ENCODE peak calls at places on chromosomes 6 and 20, in eight cellular contexts. K, H, C, Z, D, E, F and R are unnamed samples.

GRCh38 chr20:63738687-63739128 is 868 bp upstream of the SLC2A4RG start:
- DNase-seq in K (peak; percentile 37), H (no peak), C (no peak), Z (peak; percentile 82), D (no peak), E (no peak), F (peak; percentile 71), R (no peak)

GRCh38 chr6:168439791-168440491 is 1.0 kb upstream of the SMOC2 start:
- DNase-seq in K (no peak), H (no peak), C (no peak), Z (no peak), D (no peak), E (no peak), F (no peak), R (no peak)

GRCh38 chr6:12504325-12504966 is 212.1 kb upstream of the PHACTR1 start:
- DNase-seq in K (no peak), H (peak; percentile 38), C (no peak), Z (peak; percentile 74), D (no peak), E (peak; percentile 7), F (no peak), R (no peak)

GRCh38 chr20:40651121-40651520 is 37.9 kb downstream of the MAFB start:
- DNase-seq in K (no peak), H (peak; percentile 76), C (no peak), Z (no peak), D (peak; percentile 14), E (no peak), F (no peak), R (no peak)

GRCh38 chr20:25195962-25196700 is 619 bp downstream of the ENTPD6 start:
- DNase-seq in K (peak; percentile 46), H (peak; percentile 49), C (no peak), Z (peak; percentile 68), D (no peak), E (no peak), F (no peak), R (no peak)

GRCh38 chr6:98530732-98531131 is 303.6 kb upstream of the POU3F2 start:
- DNase-seq in K (no peak), H (no peak), C (no peak), Z (no peak), D (no peak), E (no peak), F (no peak), R (no peak)

GRCh38 chr20:41935259-41935791 is 317.1 kb upstream of the CHD6 start:
- DNase-seq in K (no peak), H (no peak), C (no peak), Z (no peak), D (no peak), E (no peak), F (no peak), R (no peak)

GRCh38 chr20:38766071-38766470 is 17.8 kb downstream of the ACTR5 start:
- DNase-seq in K (no peak), H (no peak), C (no peak), Z (no peak), D (no peak), E (no peak), F (no peak), R (no peak)

GRCh38 chr20:35773154-35773751 is 1.4 kb downstream of the PHF20 start:
- DNase-seq in K (peak; percentile 28), H (peak; percentile 30), C (no peak), Z (peak; percentile 23), D (no peak), E (no peak), F (no peak), R (no peak)

GRCh38 chr20:18443841-18444240 is 23.0 kb downstream of the DZANK1 start:
- DNase-seq in K (no peak), H (peak; percentile 13), C (no peak), Z (no peak), D (no peak), E (no peak), F (no peak), R (no peak)

GRCh38 chr6:48744948-48745347 is 634.0 kb upstream of the PTCHD4 start:
- DNase-seq in K (no peak), H (peak; percentile 88), C (no peak), Z (no peak), D (no peak), E (no peak), F (no peak), R (no peak)

GRCh38 chr6:82818727-82819126 is 246.9 kb downstream of the UBE3D start:
- DNase-seq in K (no peak), H (peak; percentile 71), C (no peak), Z (no peak), D (peak; percentile 80), E (no peak), F (no peak), R (no peak)

GRCh38 chr20:62273421-62273820 is 29.4 kb upstream of the ADRM1 start:
- DNase-seq in K (no peak), H (no peak), C (no peak), Z (no peak), D (no peak), E (no peak), F (no peak), R (no peak)

GRCh38 chr6:20202070-20202658 is 10.1 kb downstream of the MBOAT1 start:
- DNase-seq in K (no peak), H (peak; percentile 92), C (no peak), Z (no peak), D (no peak), E (peak; percentile 71), F (no peak), R (no peak)

GRCh38 chr6:82917346-82918064 is 148.1 kb downstream of the UBE3D start:
- DNase-seq in K (no peak), H (no peak), C (no peak), Z (peak; percentile 12), D (no peak), E (no peak), F (no peak), R (no peak)

GRCh38 chr6:44735631-44735963 is 348.1 kb downstream of the CDC5L start:
- DNase-seq in K (peak; percentile 62), H (peak; percentile 58), C (no peak), Z (no peak), D (peak; percentile 24), E (peak; percentile 55), F (no peak), R (no peak)

GRCh38 chr6:1313755-1314503 is 2.0 kb downstream of the FOXQ1 start:
- DNase-seq in K (peak; percentile 52), H (peak; percentile 29), C (no peak), Z (peak; percentile 76), D (no peak), E (no peak), F (no peak), R (no peak)

GRCh38 chr6:123841067-123841896 is 37.6 kb downstream of the NKAIN2 start:
- DNase-seq in K (no peak), H (no peak), C (no peak), Z (no peak), D (no peak), E (no peak), F (no peak), R (no peak)

GRCh38 chr6:28884423-28885148 is 39.2 kb downstream of the TRIM27 start:
- DNase-seq in K (peak; percentile 74), H (no peak), C (peak; percentile 45), Z (no peak), D (no peak), E (no peak), F (no peak), R (peak; percentile 35)

GRCh38 chr6:127737009-127737486 is 160.1 kb downstream of the C6orf58 start:
- DNase-seq in K (peak; percentile 14), H (peak; percentile 76), C (peak; percentile 4), Z (peak; percentile 84), D (peak; percentile 24), E (peak; percentile 25), F (no peak), R (no peak)

GRCh38 chr6:35776364-35777215 is at the start of gene CLPSL2:
- DNase-seq in K (peak; percentile 16), H (no peak), C (no peak), Z (peak; percentile 84), D (no peak), E (no peak), F (no peak), R (no peak)

GRCh38 chr20:44141873-44142272 is 45.1 kb downstream of the JPH2 start:
- DNase-seq in K (no peak), H (no peak), C (no peak), Z (no peak), D (no peak), E (no peak), F (no peak), R (no peak)

GRCh38 chr6:82248233-82248735 is 740 bp upstream of the IBTK start:
- DNase-seq in K (no peak), H (peak; percentile 93), C (no peak), Z (peak; percentile 42), D (no peak), E (peak; percentile 91), F (no peak), R (no peak)

GRCh38 chr6:29705389-29706231 is 17.6 kb upstream of the HLA-F start:
- DNase-seq in K (no peak), H (peak; percentile 57), C (no peak), Z (peak; percentile 87), D (peak; percentile 10), E (no peak), F (no peak), R (no peak)

GRCh38 chr6:92180090-92180489 is 1239.3 kb downstream of the EPHA7 start:
- DNase-seq in K (no peak), H (no peak), C (no peak), Z (no peak), D (no peak), E (no peak), F (no peak), R (no peak)

GRCh38 chr6:36563237-36563927 is 16.1 kb upstream of the STK38 start:
- DNase-seq in K (no peak), H (no peak), C (no peak), Z (no peak), D (no peak), E (no peak), F (no peak), R (no peak)

GRCh38 chr20:24756292-24757025 is 192.6 kb upstream of the CST7 start:
- DNase-seq in K (no peak), H (no peak), C (no peak), Z (no peak), D (no peak), E (no peak), F (peak; percentile 31), R (no peak)